ENCODE peak calls at places on chromosome 14, in seven cellular contexts. P is fibroblast of lung, I is sigmoid colon, O is hepatocyte, Q is pancreas, H is testis, T is dorsolateral prefrontal cortex. B is an unnamed sample. For H3K27me3, the result is how much of the 10 kb centered on the place peaks cover.

GRCh38 chr14:22476005-22476751 is 112.8 kb downstream of the DAD1 start:
- DNase-seq in P (no peak), O (no peak), I (no peak), Q (no peak), T (no peak), H (no peak), B (no peak)

GRCh38 chr14:79090781-79091180 is 920.6 kb downstream of the NRXN3 start:
- DNase-seq in P (peak), Q (no peak), H (no peak), O (no peak), I (no peak), T (no peak), B (no peak)

GRCh38 chr14:50943943-50944646 is at the start of gene PYGL:
- DNase-seq in O (peak), Q (peak), T (peak), H (peak), P (peak), I (peak), B (peak)

GRCh38 chr14:24095196-24096068 is 1.3 kb downstream of the PCK2 start:
- DNase-seq in I (no peak), Q (peak), H (peak), P (no peak), O (peak), T (no peak), B (peak)

GRCh38 chr14:89773644-89774316 is 180.8 kb downstream of the EFCAB11 start:
- DNase-seq in H (peak), P (peak), O (peak), I (no peak), T (no peak), Q (no peak), B (peak)

GRCh38 chr14:59869381-59870255 is 958 bp downstream of the RTN1 start:
- DNase-seq in I (peak), P (no peak), H (peak), O (no peak), Q (no peak), T (peak), B (no peak)

GRCh38 chr14:59582845-59583509 is 6.4 kb upstream of the CCDC175 start:
- DNase-seq in O (no peak), T (no peak), P (no peak), Q (no peak), H (no peak), I (no peak), B (no peak)

GRCh38 chr14:91885113-91885712 is 17.9 kb upstream of the TC2N start:
- DNase-seq in I (no peak), H (no peak), P (peak), O (no peak), T (no peak), Q (no peak), B (no peak)

GRCh38 chr14:99259327-99259726 is 12.7 kb downstream of the BCL11B start:
- DNase-seq in P (no peak), T (no peak), O (no peak), I (no peak), H (no peak), Q (no peak), B (no peak)

GRCh38 chr14:36474593-36474992 is 45.4 kb downstream of the NKX2-1 start:
- DNase-seq in T (no peak), P (no peak), I (no peak), O (no peak), Q (no peak), H (no peak), B (no peak)

GRCh38 chr14:24080888-24081738 is 9.8 kb downstream of the CPNE6 start:
- DNase-seq in H (peak), Q (peak), I (no peak), T (no peak), P (peak), O (peak), B (peak)

GRCh38 chr14:78950654-78951053 is 780.5 kb downstream of the NRXN3 start:
- DNase-seq in O (peak), H (no peak), Q (no peak), T (no peak), I (no peak), P (peak), B (no peak)

GRCh38 chr14:89621791-89622638 is 205.0 kb upstream of the FOXN3 start:
- DNase-seq in T (no peak), O (no peak), Q (no peak), P (no peak), H (no peak), I (no peak), B (no peak)

GRCh38 chr14:88013750-88014349 is 8.9 kb downstream of the GPR65 start:
- DNase-seq in H (peak), P (peak), O (peak), T (peak), I (peak), Q (peak), B (peak)

GRCh38 chr14:55118761-55119160 is 10.3 kb upstream of the LGALS3 start:
- DNase-seq in P (no peak), H (no peak), T (no peak), O (no peak), I (no peak), Q (no peak), B (no peak)

GRCh38 chr14:75280448-75280830 is 1.8 kb downstream of the FOS start:
- DNase-seq in P (no peak), I (peak), O (no peak), H (no peak), Q (no peak), T (no peak), B (no peak)
- H3K27me3 ChIP-seq in P (under half), I (under half), O (under half), H (under half), Q (under half), T (under half), B (under half)

GRCh38 chr14:68822132-68822651 is 29.3 kb upstream of the ZFP36L1 start:
- DNase-seq in P (no peak), I (no peak), O (no peak), T (no peak), Q (no peak), H (no peak), B (no peak)
- H3K4me3 ChIP-seq in P (no peak), I (no peak), O (no peak), T (no peak), Q (no peak), H (no peak), B (no peak)

GRCh38 chr14:103001226-103001625 is 56.1 kb downstream of the CDC42BPB start:
- DNase-seq in O (no peak), H (no peak), Q (no peak), T (no peak), I (no peak), P (no peak), B (no peak)

GRCh38 chr14:103003850-103004249 is 53.5 kb downstream of the CDC42BPB start:
- DNase-seq in P (no peak), O (no peak), H (no peak), I (no peak), T (no peak), Q (no peak), B (no peak)

GRCh38 chr14:103003351-103003615 is 54.1 kb downstream of the CDC42BPB start:
- DNase-seq in T (no peak), H (no peak), P (no peak), O (no peak), Q (no peak), I (no peak), B (no peak)

GRCh38 chr14:103001651-103002396 is 55.5 kb downstream of the CDC42BPB start:
- DNase-seq in Q (no peak), H (no peak), P (no peak), I (no peak), T (no peak), O (no peak), B (no peak)

DNA sequence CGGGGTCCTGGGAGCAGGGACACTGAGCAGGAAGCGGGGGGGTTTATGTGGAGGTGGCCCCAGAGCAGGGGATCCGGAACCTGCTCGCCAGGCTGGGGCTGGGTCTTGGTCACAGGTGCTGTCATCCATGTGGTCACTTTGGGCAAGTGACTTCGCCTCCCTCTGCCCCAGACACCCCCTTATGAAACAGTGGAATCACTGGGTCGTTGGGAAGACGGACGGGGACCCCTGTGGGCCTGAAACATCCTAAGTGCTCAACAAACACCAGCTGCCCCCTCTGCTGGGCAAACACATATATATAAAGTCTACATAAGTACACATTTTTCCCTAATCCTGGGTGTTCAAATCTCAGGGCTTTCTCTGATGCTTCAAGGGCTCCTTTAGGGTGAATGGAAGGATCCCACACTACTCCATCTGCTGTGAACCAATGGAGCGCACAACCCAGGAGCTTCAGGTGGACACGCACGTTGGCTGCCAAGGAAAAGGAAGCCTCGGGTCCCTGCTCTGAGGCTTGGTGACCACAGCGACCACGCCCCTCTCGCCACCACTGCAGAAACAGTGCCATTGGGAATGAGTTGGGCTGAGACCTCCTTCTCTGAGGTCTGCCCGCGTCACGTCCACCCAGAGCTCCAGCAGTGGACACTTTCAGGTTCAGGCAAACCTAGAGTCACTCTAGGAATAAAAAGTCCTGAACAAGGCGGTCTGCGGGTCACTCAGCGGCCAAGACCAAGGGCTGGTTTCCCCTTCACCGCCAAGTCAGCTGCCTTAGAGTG is 54.6 kb downstream of the CDC42BPB start:
- DNase-seq in Q (no peak), T (no peak), H (no peak), O (no peak), I (no peak), P (no peak), B (no peak)
- TF ChIP-seq CTCF in Q (no peak), T (no peak), H (no peak), O (no peak), I (no peak), P (no peak), B (peak)

GRCh38 chr14:72540836-72541235 is 353.1 kb downstream of the DPF3 start:
- DNase-seq in P (no peak), Q (no peak), I (no peak), T (no peak), O (no peak), H (no peak), B (no peak)
- H3K27me3 ChIP-seq in P (under half), Q (under half), I (under half), T (under half), O (under half), H (under half), B (under half)

GRCh38 chr14:85574849-85575616 is 45.1 kb downstream of the FLRT2 start:
- DNase-seq in I (no peak), H (no peak), O (no peak), P (no peak), Q (no peak), T (no peak), B (no peak)

GRCh38 chr14:85575617-85575898 is 45.6 kb downstream of the FLRT2 start:
- DNase-seq in T (no peak), O (no peak), I (no peak), Q (no peak), P (no peak), H (no peak), B (no peak)

GRCh38 chr14:85577542-85578140 is 47.7 kb downstream of the FLRT2 start:
- DNase-seq in O (no peak), H (no peak), P (no peak), Q (no peak), I (no peak), T (no peak), B (no peak)

GRCh38 chr14:85576848-85577541 is 47.1 kb downstream of the FLRT2 start:
- DNase-seq in I (no peak), Q (no peak), O (no peak), P (peak), H (no peak), T (no peak), B (no peak)

DNA sequence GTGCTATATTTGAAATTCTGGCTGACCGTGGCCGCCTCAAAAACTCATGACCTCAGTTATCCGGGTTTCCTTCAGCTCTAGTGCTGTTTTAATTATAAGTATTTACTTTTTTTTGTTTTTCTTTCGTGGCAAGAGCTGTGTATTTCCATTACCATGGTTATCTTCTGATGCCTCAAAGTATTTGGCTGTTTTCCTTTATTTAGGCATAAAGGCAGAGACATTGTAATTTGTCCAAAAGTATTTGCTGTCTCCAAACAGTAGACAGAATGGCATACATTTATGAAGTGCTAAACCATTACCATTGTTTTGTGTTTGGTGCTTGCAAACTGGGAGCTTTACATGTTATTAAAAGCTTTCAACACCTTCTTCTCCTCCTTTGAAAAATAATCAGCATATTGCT is 46.2 kb downstream of the FLRT2 start:
- DNase-seq in Q (no peak), T (no peak), P (peak), I (no peak), H (no peak), O (no peak), B (no peak)
- H3K4me3 ChIP-seq in Q (no peak), T (no peak), P (no peak), I (no peak), H (no peak), O (no peak), B (no peak)

B was measured in BE2C.